ENCODE peak calls at places on chromosomes 4 and X, in four cellular contexts. A is IMR-90, M is H1, K is H9. E is an unnamed sample.

GRCh38 chrX:40268126-40268525 is 170.4 kb upstream of the BCOR start:
- DNase-seq in A (no peak), M (no peak), K (no peak), E (no peak)

GRCh38 chr4:3685081-3685645 is 81.0 kb upstream of the ADRA2C start:
- DNase-seq in A (no peak), M (no peak), K (peak; percentile 19), E (no peak)

GRCh38 chr4:48654015-48654664 is 125.9 kb downstream of the FRYL start:
- DNase-seq in M (no peak), K (no peak), A (peak; percentile 49), E (no peak)

GRCh38 chr4:100981447-100982204 is 365.7 kb downstream of the PPP3CA start:
- DNase-seq in M (no peak), K (no peak), A (peak; percentile 20), E (peak; percentile 86)

GRCh38 chr4:174534461-174534860 is 12.2 kb upstream of the HPGD start:
- DNase-seq in K (no peak), M (no peak), A (no peak), E (no peak)

GRCh38 chrX:312621-313331 is 5.8 kb downstream of the GTPBP6 start:
- DNase-seq in K (no peak), A (no peak), M (no peak), E (no peak)

GRCh38 chr4:7828011-7828720 is 111.5 kb downstream of the AFAP1 start:
- DNase-seq in M (no peak), K (no peak), A (peak; percentile 100), E (peak; percentile 89)

GRCh38 chr4:118835896-118836762 is at the start of gene SEC24D:
- DNase-seq in M (peak; percentile 66), K (peak; percentile 93), A (peak; percentile 87), E (peak; percentile 93)

GRCh38 chr4:3322059-3322550 is 29.3 kb downstream of the RGS12 start:
- DNase-seq in K (no peak), A (peak; percentile 46), M (no peak), E (no peak)

GRCh38 chr4:108902769-108903168 is 139.9 kb upstream of the ETNPPL start:
- DNase-seq in K (no peak), A (no peak), M (no peak), E (no peak)

GRCh38 chr4:145420595-145421214 is 60.9 kb upstream of the SMAD1 start:
- DNase-seq in M (no peak), A (no peak), K (no peak), E (no peak)

GRCh38 chrX:102720237-102721168 is at the start of gene GPRASP3:
- DNase-seq in A (peak; percentile 75), K (no peak), M (no peak), E (peak; percentile 81)

GRCh38 chr4:57329279-57329678 is 219.1 kb upstream of the IGFBP7 start:
- DNase-seq in M (no peak), A (no peak), K (no peak), E (no peak)

GRCh38 chr4:106369456-106370060 is 980 bp upstream of the GIMD1 start:
- DNase-seq in A (peak; percentile 86), M (peak; percentile 17), K (peak; percentile 38), E (peak; percentile 86)
- H3K56ac ChIP-seq in A (no peak overlapping the region), M (no peak overlapping the region), K (no peak overlapping the region), E (no peak overlapping the region)

GRCh38 chr4:41728571-41728908 is 20.0 kb downstream of the PHOX2B start:
- DNase-seq in M (no peak), A (peak; percentile 83), K (no peak), E (no peak)

GRCh38 chr4:41722171-41722570 is 26.4 kb downstream of the PHOX2B start:
- DNase-seq in K (no peak), A (peak; percentile 34), M (no peak), E (no peak)

GRCh38 chr4:41727861-41728570 is 20.5 kb downstream of the PHOX2B start:
- DNase-seq in M (no peak), A (no peak), K (no peak), E (no peak)

GRCh38 chr4:41723286-41723685 is 25.2 kb downstream of the PHOX2B start:
- DNase-seq in A (no peak), K (no peak), M (no peak), E (no peak)

DNA sequence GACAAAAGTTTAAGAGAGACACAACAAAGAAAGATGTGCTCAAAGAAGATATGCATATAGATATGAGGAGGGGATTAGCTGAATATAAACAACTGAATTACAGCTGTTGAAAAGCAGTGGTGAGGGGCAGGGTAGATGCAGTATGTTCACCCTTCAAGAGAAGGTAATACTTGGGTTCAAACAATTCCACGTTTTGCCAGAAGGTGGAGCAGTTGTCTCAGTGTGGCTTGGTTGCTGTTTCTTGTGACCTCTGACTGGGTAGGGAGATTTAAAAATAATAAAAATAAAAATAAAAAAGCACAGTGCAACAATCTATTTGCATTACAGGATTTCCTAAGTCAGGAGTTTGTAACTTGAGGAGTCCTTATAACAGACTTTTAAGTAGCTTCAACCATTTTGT is 23.3 kb downstream of the PHOX2B start:
- DNase-seq in K (no peak), A (no peak), M (no peak), E (no peak)
- H3K56ac ChIP-seq in K (no peak overlapping the region), A (no peak overlapping the region), M (no peak overlapping the region), E (no peak overlapping the region)

GRCh38 chr4:1332686-1333085 is 14.3 kb upstream of the UVSSA start:
- DNase-seq in A (no peak), M (no peak), K (no peak), E (no peak)
- H3K56ac ChIP-seq in A (no peak overlapping the region), M (no peak overlapping the region), K (no peak overlapping the region), E (no peak overlapping the region)

GRCh38 chr4:81590596-81590995 is 118.9 kb upstream of the RASGEF1B start:
- DNase-seq in K (no peak), M (no peak), A (no peak), E (no peak)
- H3K56ac ChIP-seq in K (no peak overlapping the region), M (no peak overlapping the region), A (no peak overlapping the region), E (no peak overlapping the region)

E was measured in mesendoderm.